ENCODE peak calls at places on chromosomes 13 and 19, in four cellular contexts. Q is stimulated activated CD8-positive, alpha-beta memory T cell treated with anti-CD3 and anti-CD28 coated beads, Interleukin-4, amount 100 ng/mL, for 1 hour; U is fibroblast of lung; F is stimulated activated CD4-positive, alpha-beta T cell treated with anti-CD3 and anti-CD28 coated beads, Interleukin-15, amount 100 ng/mL, for 1 hour. H is an unnamed sample.
A peak's percentile ranks its signal among the peaks of the same experiment; 100 is the strongest.

GRCh38 chr19:32324631-32325215 is 20.7 kb upstream of the ZNF507 start:
- DNase-seq in Q (no peak), U (no peak), F (no peak), H (no peak)

GRCh38 chr19:13781547-13781946 is 7.3 kb downstream of the C19orf53 start:
- DNase-seq in Q (no peak), F (no peak), U (peak; percentile 95), H (peak; percentile 78)

GRCh38 chr13:73598021-73598712 is 536.0 kb downstream of the KLF12 start:
- DNase-seq in F (no peak), U (peak; percentile 75), Q (no peak), H (peak; percentile 73)

GRCh38 chr19:33988601-33989000 is 183.7 kb upstream of the LSM14A start:
- DNase-seq in Q (no peak), F (no peak), U (no peak), H (peak; percentile 1)

GRCh38 chr19:44684892-44685847 is 13.8 kb upstream of the CEACAM16 start:
- DNase-seq in Q (no peak), U (peak; percentile 96), F (no peak), H (peak; percentile 96)

GRCh38 chr19:6068711-6069110 is 41.6 kb downstream of the RFX2 start:
- DNase-seq in Q (no peak), U (no peak), F (no peak), H (no peak)

GRCh38 chr13:90498096-90498495 is 849.4 kb upstream of the MIR17HG start:
- DNase-seq in Q (no peak), F (no peak), U (no peak), H (no peak)

GRCh38 chr19:47765522-47766358 is 12.8 kb upstream of the SELENOW start:
- DNase-seq in F (peak; percentile 12), Q (no peak), U (peak; percentile 39), H (peak; percentile 43)

GRCh38 chr13:52809310-52809769 is 39.1 kb downstream of the PCDH8 start:
- DNase-seq in F (peak; percentile 3), U (peak; percentile 40), Q (no peak), H (peak; percentile 78)

GRCh38 chr19:18023596-18024212 is 15.7 kb downstream of the ARRDC2 start:
- DNase-seq in U (no peak), F (no peak), Q (no peak), H (no peak)

GRCh38 chr13:76619631-76620030 is 266.6 kb downstream of the KCTD12 start:
- DNase-seq in Q (no peak), U (no peak), F (no peak), H (no peak)

GRCh38 chr19:51729781-51730180 is 6.0 kb upstream of the HAS1 start:
- DNase-seq in U (peak; percentile 50), Q (no peak), F (no peak), H (no peak)

GRCh38 chr19:35309481-35310279 is 17.7 kb downstream of the MAG start:
- DNase-seq in F (no peak), Q (no peak), U (peak; percentile 10), H (no peak)

GRCh38 chr19:47305309-47305751 is 4.3 kb upstream of the C5AR1 start:
- DNase-seq in Q (peak; percentile 32), U (peak; percentile 79), F (peak; percentile 44), H (peak; percentile 81)

GRCh38 chr19:46618670-46619231 is 6.1 kb downstream of the PTGIR start:
- DNase-seq in Q (no peak), F (no peak), U (no peak), H (no peak)

GRCh38 chr19:3692141-3693029 is 7.9 kb downstream of the PIP5K1C start:
- DNase-seq in Q (no peak), F (peak; percentile 41), U (no peak), H (no peak)

GRCh38 chr19:16104722-16105121 is 7.0 kb upstream of the RAB8A start:
- DNase-seq in F (no peak), Q (no peak), U (no peak), H (no peak)

GRCh38 chr13:112702983-112703379 is 13.1 kb downstream of the ATP11A start:
- DNase-seq in F (no peak), U (no peak), Q (no peak), H (no peak)

GRCh38 chr13:59480398-59480797 is 683.3 kb downstream of the DIAPH3 start:
- DNase-seq in F (no peak), U (peak; percentile 26), Q (no peak), H (no peak)

GRCh38 chr13:75762066-75762937 is 126.2 kb downstream of the LMO7 start:
- DNase-seq in F (no peak), U (no peak), Q (no peak), H (no peak)

GRCh38 chr19:10567696-10568443 is 909 bp downstream of the CDKN2D start:
- DNase-seq in F (no peak), Q (no peak), U (no peak), H (no peak)